ENCODE peak calls at places on chromosome 9, in four cellular contexts. X is fibroblast of pulmonary artery, U is keratinocyte, F is fibroblast of villous mesenchyme. H is an unnamed sample.

GRCh38 chr9:26426732-26427131 is 465.9 kb downstream of the CAAP1 start:
- DNase-seq in U (no peak), X (no peak), F (no peak), H (no peak)

GRCh38 chr9:103397868-103398600 is 402.9 kb downstream of the CYLC2 start:
- DNase-seq in X (peak), U (no peak), F (peak), H (no peak)

GRCh38 chr9:87812375-87813118 is 70.1 kb upstream of the SPATA31E1 start:
- DNase-seq in F (peak), U (no peak), X (peak), H (peak)

GRCh38 chr9:24245988-24246387 is 299.7 kb downstream of the IZUMO3 start:
- DNase-seq in F (peak), X (peak), U (no peak), H (peak)

GRCh38 chr9:16870606-16871357 is at the start of gene BNC2:
- DNase-seq in X (peak), F (peak), U (no peak), H (peak)

GRCh38 chr9:1510712-1511111 is 460.6 kb downstream of the DMRT2 start:
- DNase-seq in U (no peak), F (no peak), X (no peak), H (no peak)

GRCh38 chr9:110777843-110778215 is 109.2 kb downstream of the MUSK start:
- DNase-seq in X (no peak), U (no peak), F (no peak), H (no peak)

GRCh38 chr9:31519011-31519410 is 865.4 kb upstream of the ACO1 start:
- DNase-seq in U (no peak), X (no peak), F (no peak), H (no peak)

GRCh38 chr9:36486454-36486932 is 86.2 kb upstream of the MELK start:
- DNase-seq in F (no peak), U (no peak), X (peak), H (peak)

GRCh38 chr9:133275105-133276000 is at the start of gene ABO:
- DNase-seq in X (no peak), U (no peak), F (no peak), H (no peak)

GRCh38 chr9:82894961-82895902 is 167.7 kb downstream of the RASEF start:
- DNase-seq in F (no peak), U (no peak), X (no peak), H (no peak)

GRCh38 chr9:106731910-106732309 is 131.1 kb upstream of the ZNF462 start:
- DNase-seq in F (no peak), U (no peak), X (no peak), H (no peak)

GRCh38 chr9:133389562-133389961 is 13.4 kb downstream of the STKLD1 start:
- DNase-seq in F (no peak), X (no peak), U (no peak), H (no peak)

GRCh38 chr9:119667163-119667562 is 297.9 kb upstream of the BRINP1 start:
- DNase-seq in X (no peak), U (no peak), F (no peak), H (no peak)

GRCh38 chr9:113785334-113785733 is 90.8 kb upstream of the ZNF618 start:
- DNase-seq in F (no peak), X (no peak), U (no peak), H (no peak)

GRCh38 chr9:93456504-93456903 is 3.1 kb upstream of the FAM120AOS start:
- DNase-seq in U (no peak), F (no peak), X (no peak), H (no peak)

GRCh38 chr9:4365055-4365454 is 65.2 kb upstream of the GLIS3 start:
- DNase-seq in F (no peak), U (no peak), X (no peak), H (no peak)

GRCh38 chr9:69801994-69802393 is 18.6 kb upstream of the CFAP95 start:
- DNase-seq in F (no peak), X (peak), U (no peak), H (no peak)

GRCh38 chr9:113614843-113615648 is 151.5 kb downstream of the RGS3 start:
- DNase-seq in X (peak), U (no peak), F (peak), H (peak)

GRCh38 chr9:25681270-25681669 is 3.0 kb upstream of the TUSC1 start:
- DNase-seq in F (peak), U (no peak), X (peak), H (peak)

GRCh38 chr9:79610019-79610760 is 38.4 kb downstream of the TLE4 start:
- DNase-seq in U (no peak), X (no peak), F (peak), H (peak)

GRCh38 chr9:19431361-19432171 is 22.8 kb downstream of the ACER2 start:
- DNase-seq in F (no peak), X (peak), U (no peak), H (no peak)

GRCh38 chr9:100515578-100516494 is 42.9 kb downstream of the TMEFF1 start:
- DNase-seq in U (no peak), X (peak), F (peak), H (peak)

GRCh38 chr9:72718503-72718902 is 197.1 kb downstream of the TMC1 start:
- DNase-seq in U (no peak), F (no peak), X (no peak), H (no peak)

GRCh38 chr9:19186240-19186639 is 44.3 kb upstream of the DENND4C start:
- DNase-seq in F (peak), X (no peak), U (no peak), H (peak)

GRCh38 chr9:98607787-98608186 is 100.9 kb downstream of the GABBR2 start:
- DNase-seq in X (peak), F (peak), U (no peak), H (peak)

GRCh38 chr9:112380771-112381181 is 868 bp downstream of the HSDL2 start:
- DNase-seq in U (no peak), F (peak), X (peak), H (peak)

GRCh38 chr9:21455320-21455719 is 15.1 kb downstream of the IFNA1 start:
- DNase-seq in X (peak), F (peak), U (no peak), H (peak)

GRCh38 chr9:35660966-35661413 is 2.9 kb downstream of the CCDC107 start:
- DNase-seq in F (peak), X (peak), U (no peak), H (peak)

GRCh38 chr9:108142504-108143201 is 653.1 kb upstream of the KLF4 start:
- DNase-seq in X (peak), U (no peak), F (peak), H (peak)

GRCh38 chr9:24832307-24832706 is 286.6 kb upstream of the IZUMO3 start:
- DNase-seq in X (no peak), F (no peak), U (no peak), H (no peak)

GRCh38 chr9:91066042-91066415 is 264.4 kb downstream of the SYK start:
- DNase-seq in U (no peak), F (no peak), X (no peak), H (no peak)

GRCh38 chr9:113520109-113520642 is 56.6 kb downstream of the RGS3 start:
- DNase-seq in U (no peak), X (peak), F (no peak), H (no peak)

GRCh38 chr9:125421156-125421555 is 159.5 kb downstream of the GAPVD1 start:
- DNase-seq in U (no peak), X (no peak), F (no peak), H (no peak)

GRCh38 chr9:85040806-85041575 is 371.5 kb downstream of the NTRK2 start:
- DNase-seq in X (peak), U (no peak), F (no peak), H (no peak)

GRCh38 chr9:109653470-109653869 is 126.5 kb upstream of the PALM2AKAP2 start:
- DNase-seq in F (no peak), U (no peak), X (no peak), H (no peak)

GRCh38 chr9:89555426-89556375 is 49.1 kb upstream of the GADD45G start:
- DNase-seq in U (no peak), X (peak), F (peak), H (no peak)

GRCh38 chr9:23615569-23615968 is 210.5 kb downstream of the ELAVL2 start:
- DNase-seq in F (no peak), U (no peak), X (no peak), H (no peak)

GRCh38 chr9:13962006-13962405 is 351.9 kb downstream of the NFIB start:
- DNase-seq in F (no peak), X (peak), U (no peak), H (no peak)

GRCh38 chr9:136667217-136667939 is 4.7 kb downstream of the EGFL7 start:
- DNase-seq in F (no peak), X (no peak), U (no peak), H (no peak)
- H3K4me3 ChIP-seq in F (no peak), X (peak), U (no peak), H (no peak)

GRCh38 chr9:34611811-34612787 is at the start of gene RPP25L:
- DNase-seq in F (peak), X (peak), U (no peak), H (peak)

GRCh38 chr9:34607331-34607730 is 4.6 kb downstream of the RPP25L start:
- DNase-seq in X (no peak), U (no peak), F (no peak), H (no peak)

GRCh38 chr9:34612788-34613390 is 992 bp upstream of the RPP25L start:
- DNase-seq in F (peak), U (no peak), X (peak), H (peak)

GRCh38 chr9:34611251-34611810 is 566 bp downstream of the RPP25L start:
- DNase-seq in X (no peak), U (no peak), F (no peak), H (no peak)

GRCh38 chr9:34610434-34611206 is 1.3 kb downstream of the RPP25L start:
- DNase-seq in X (no peak), F (no peak), U (no peak), H (no peak)
- H3K4me3 ChIP-seq in X (peak), F (peak), U (peak), H (peak)

DNA sequence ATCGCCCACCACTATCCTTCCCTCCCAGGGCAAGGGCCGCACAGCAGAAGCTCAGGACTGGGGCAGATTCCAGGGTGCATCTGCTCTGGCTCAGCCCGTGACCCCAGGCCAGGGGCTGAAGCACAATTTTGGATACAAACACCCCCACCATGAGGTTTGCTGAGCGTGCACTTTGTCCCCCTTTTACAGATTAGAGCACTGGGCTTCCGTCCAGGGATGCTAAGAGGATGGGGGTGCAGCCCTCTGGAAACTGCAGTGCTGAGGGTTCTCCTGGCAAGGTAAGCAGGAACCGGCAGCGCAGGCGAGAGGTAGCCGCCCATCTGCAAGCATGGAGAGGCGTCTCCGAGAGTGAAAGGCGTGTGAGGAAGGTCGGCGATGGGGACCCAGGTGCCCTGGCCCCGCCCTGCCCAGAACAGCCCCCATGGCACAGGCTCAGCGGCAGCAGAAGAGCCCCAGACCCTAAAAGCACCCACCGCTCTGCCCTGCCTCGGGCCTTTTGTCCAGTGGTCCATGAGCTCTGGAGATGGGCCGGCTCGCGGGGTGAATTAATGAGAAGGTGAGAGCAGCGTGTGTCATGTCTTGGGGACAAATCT is 54.5 kb upstream of the OLFM1 start:
- DNase-seq in U (no peak), X (no peak), F (no peak), H (no peak)
- H3K4me3 ChIP-seq in U (no peak), X (no peak), F (no peak), H (no peak)

DNA sequence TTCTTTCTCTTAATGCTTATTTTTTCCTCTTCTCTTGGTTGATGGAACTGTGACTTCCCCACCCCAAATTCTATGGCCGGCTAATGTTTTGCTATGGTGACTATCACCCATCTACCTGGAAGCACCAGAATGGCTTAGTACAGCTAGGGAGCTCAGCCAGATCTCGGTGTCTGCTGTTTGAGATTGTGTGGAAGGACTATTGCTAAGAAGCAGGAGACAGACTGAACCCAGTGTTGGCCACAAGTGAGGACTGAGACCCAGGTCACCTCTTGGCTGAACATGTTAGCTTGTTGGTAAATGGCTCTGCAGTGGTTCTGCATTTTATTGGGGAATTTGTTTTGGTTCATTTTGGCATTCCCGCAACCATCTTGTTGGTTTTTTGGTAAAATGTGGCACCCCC is 2.7 kb downstream of the PRRC2B start:
- DNase-seq in F (no peak), U (no peak), X (no peak), H (no peak)
- H3K4me3 ChIP-seq in F (peak), U (peak), X (peak), H (peak)

DNA sequence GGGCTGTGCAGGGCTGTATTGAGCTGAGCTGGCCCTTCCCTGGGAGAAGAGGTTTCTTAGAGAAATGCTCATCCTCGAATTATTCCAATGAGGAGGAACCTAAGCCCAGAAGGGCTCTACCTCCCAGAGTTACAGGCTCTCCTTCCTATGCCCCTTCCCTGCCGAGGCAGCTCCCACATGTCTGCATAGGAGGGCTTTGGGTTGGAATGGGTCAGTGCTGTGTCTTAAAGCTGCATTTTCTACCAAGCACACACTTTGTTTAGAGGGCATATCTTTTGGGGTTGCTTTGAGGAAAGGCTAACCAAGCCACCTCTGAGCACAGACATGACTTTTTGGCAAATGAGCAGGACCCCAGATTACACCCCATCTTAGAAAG is 9.1 kb downstream of the NEK6 start:
- DNase-seq in F (no peak), X (no peak), U (no peak), H (no peak)
- H3K4me3 ChIP-seq in F (no peak), X (peak), U (no peak), H (peak)

GRCh38 chr9:128093016-128093415 is 25.0 kb downstream of the SLC25A25 start:
- DNase-seq in F (no peak), X (no peak), U (no peak), H (no peak)

GRCh38 chr9:128092199-128092977 is 24.4 kb downstream of the SLC25A25 start:
- DNase-seq in X (no peak), F (no peak), U (no peak), H (no peak)

GRCh38 chr9:128096614-128097013 is 28.6 kb downstream of the SLC25A25 start:
- DNase-seq in F (no peak), X (no peak), U (no peak), H (no peak)

GRCh38 chr9:128094950-128095544 is 27.0 kb downstream of the SLC25A25 start:
- DNase-seq in X (no peak), U (no peak), F (no peak), H (no peak)

DNA sequence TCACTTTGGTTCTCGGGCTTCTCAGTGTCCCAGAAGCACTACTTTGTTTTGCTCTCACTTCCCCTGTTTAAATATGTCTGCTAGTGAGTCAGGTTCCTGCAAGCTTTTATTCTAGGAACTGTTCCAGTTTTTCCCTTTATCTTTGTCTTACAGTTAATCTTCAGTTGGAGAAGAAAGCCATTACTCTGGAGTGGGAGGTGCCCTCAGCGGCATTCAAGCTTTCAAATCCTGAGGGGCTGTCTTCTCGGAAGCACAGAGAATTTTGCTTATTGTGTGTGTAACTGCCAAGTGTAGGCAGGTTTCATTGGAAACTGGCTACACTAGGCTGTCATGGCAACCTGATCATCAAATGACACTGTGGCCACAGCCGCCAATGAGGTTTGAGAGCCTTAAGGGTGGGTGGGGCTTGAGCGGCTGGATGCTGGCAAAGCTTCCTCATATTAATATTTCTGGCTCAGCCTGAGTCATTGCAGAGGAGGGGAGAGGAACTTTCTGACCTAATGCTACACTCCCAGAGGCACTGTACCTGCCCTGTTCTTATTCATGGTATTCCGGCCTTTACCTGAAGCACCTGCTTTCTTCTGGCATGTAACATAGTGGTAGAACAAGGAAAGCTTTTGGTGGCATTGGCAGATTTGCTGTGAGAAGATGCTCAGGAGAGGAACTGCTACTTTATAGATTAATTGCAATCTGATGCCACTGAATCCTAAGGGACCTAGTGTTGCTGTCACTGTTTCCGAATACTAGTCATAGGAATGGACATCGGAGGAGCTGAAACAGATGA is 26.3 kb downstream of the SLC25A25 start:
- DNase-seq in U (peak), X (peak), F (peak), H (peak)
- H3K4me3 ChIP-seq in U (peak), X (peak), F (peak), H (peak)

GRCh38 chr9:95048225-95049087 is 269.1 kb downstream of the FANCC start:
- DNase-seq in F (peak), X (peak), U (peak), H (peak)

GRCh38 chr9:95045751-95046150 is 271.8 kb downstream of the FANCC start:
- DNase-seq in U (no peak), X (no peak), F (no peak), H (no peak)

GRCh38 chr9:95047452-95048224 is 269.9 kb downstream of the FANCC start:
- DNase-seq in F (peak), U (no peak), X (no peak), H (no peak)

GRCh38 chr9:95043826-95044225 is 273.7 kb downstream of the FANCC start:
- DNase-seq in X (no peak), F (peak), U (no peak), H (no peak)

DNA sequence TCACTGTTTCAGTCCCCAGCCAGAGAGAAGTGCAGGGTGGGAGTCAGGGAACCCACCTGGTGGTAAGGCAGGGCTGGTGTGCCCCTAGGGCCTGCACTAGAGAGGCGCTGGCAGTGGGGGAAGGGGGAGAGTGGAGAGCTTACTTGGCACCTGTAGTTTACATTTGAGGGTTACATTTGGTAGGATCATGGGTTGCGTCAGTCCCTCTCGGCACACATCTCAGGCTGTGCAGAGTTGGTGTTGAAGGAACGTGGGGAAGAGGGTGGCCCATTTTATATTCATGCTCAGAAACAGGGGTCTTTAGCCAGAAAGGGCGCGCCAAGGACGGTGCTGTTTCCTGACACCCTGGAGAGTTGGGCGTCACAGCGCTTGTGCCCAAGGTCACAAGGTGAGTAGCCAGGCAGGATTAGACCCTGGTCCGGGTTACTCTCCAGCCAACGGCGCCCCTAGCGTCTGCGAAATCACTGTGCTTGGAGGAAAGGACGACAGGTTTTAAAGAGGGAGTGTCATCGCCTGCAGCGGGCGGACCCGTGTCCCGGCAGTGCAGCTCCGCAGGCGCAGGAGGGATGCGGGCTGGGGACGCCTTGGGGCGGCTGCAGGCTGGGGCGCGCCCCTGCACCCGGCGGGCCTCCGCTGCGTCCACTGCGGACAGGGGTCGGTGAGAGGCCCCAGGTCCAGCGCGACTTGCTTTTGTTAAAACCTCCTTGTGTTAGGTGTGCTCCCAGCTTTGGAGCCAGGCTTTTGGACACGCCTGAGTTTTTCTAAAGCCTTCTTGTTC is 272.6 kb downstream of the FANCC start:
- DNase-seq in F (no peak), U (no peak), X (no peak), H (no peak)
- H3K4me3 ChIP-seq in F (no peak), U (peak), X (no peak), H (no peak)

GRCh38 chr9:131349881-131350563 is 43.9 kb upstream of the PRRC2B start:
- DNase-seq in F (peak), X (peak), U (peak), H (peak)
- H3K4me3 ChIP-seq in F (peak), X (peak), U (peak), H (peak)

GRCh38 chr9:122228191-122228905 is 409 bp downstream of the LHX6 start:
- DNase-seq in F (no peak), X (no peak), U (no peak), H (no peak)
- H3K4me3 ChIP-seq in F (peak), X (no peak), U (no peak), H (no peak)